ENCODE peak calls at places on chromosomes 2 and 18, in six cellular contexts. E is heart right ventricle, W is suprapubic skin, S is transverse colon, B is fibroblast of lung, D is breast epithelium. Q is an unnamed sample.

GRCh38 chr2:237256845-237257244 is 157.1 kb downstream of the COL6A3 start:
- DNase-seq in B (peak), E (no peak), S (no peak), W (no peak), D (no peak), Q (no peak)

GRCh38 chr2:1744446-1745170 is at the start of gene PXDN:
- DNase-seq in W (peak), D (no peak), E (peak), S (peak), B (peak), Q (peak)

GRCh38 chr2:240432430-240432819 is 3.0 kb upstream of the GPC1 start:
- DNase-seq in B (no peak), S (no peak), D (no peak), E (no peak), W (peak), Q (no peak)

GRCh38 chr2:209316141-209316540 is 107.7 kb upstream of the MAP2 start:
- DNase-seq in E (no peak), B (no peak), W (no peak), S (no peak), D (no peak), Q (no peak)

GRCh38 chr18:48453330-48454063 is 44.3 kb upstream of the ZBTB7C start:
- DNase-seq in E (no peak), B (no peak), W (no peak), D (peak), S (no peak), Q (no peak)

GRCh38 chr2:215966951-215967350 is 46.4 kb downstream of the MREG start:
- DNase-seq in E (no peak), S (no peak), W (no peak), D (no peak), B (no peak), Q (no peak)

GRCh38 chr18:961644-962355 is 57.1 kb downstream of the ADCYAP1 start:
- DNase-seq in S (peak), D (no peak), W (no peak), E (peak), B (peak), Q (no peak)

GRCh38 chr2:7037340-7038333 is 120.4 kb downstream of the RNF144A start:
- DNase-seq in E (no peak), W (no peak), S (peak), B (peak), D (no peak), Q (peak)

GRCh38 chr2:183242937-183243336 is 118.7 kb downstream of the NUP35 start:
- DNase-seq in E (no peak), D (no peak), S (no peak), B (peak), W (no peak), Q (no peak)

GRCh38 chr2:31919499-31919898 is 91.3 kb downstream of the MEMO1 start:
- DNase-seq in B (no peak), E (no peak), S (no peak), D (no peak), W (no peak), Q (no peak)
- TF ChIP-seq CTCF in B (no peak), E (no peak), S (no peak), D (no peak), W (no peak), Q (no peak)

GRCh38 chr2:190094471-190094870 is 31.9 kb upstream of the MSTN start:
- DNase-seq in D (no peak), B (no peak), S (no peak), E (no peak), W (no peak), Q (no peak)

GRCh38 chr2:190093793-190094192 is 31.3 kb upstream of the MSTN start:
- DNase-seq in D (peak), W (peak), B (peak), S (no peak), E (no peak), Q (no peak)

GRCh38 chr2:190084704-190085103 is 22.2 kb upstream of the MSTN start:
- DNase-seq in B (no peak), S (no peak), D (no peak), W (no peak), E (no peak), Q (no peak)

GRCh38 chr2:190090148-190090547 is 27.6 kb upstream of the MSTN start:
- DNase-seq in S (no peak), D (no peak), E (no peak), W (no peak), B (no peak), Q (no peak)

GRCh38 chr2:190088917-190089316 is 26.4 kb upstream of the MSTN start:
- DNase-seq in W (no peak), S (peak), D (no peak), B (peak), E (no peak), Q (no peak)
- H3K27ac ChIP-seq in W (no peak), S (no peak), D (no peak), B (no peak), E (no peak), Q (peak)

GRCh38 chr2:233336541-233336940 is 17.8 kb upstream of the DGKD start:
- DNase-seq in S (peak), B (no peak), E (no peak), W (no peak), D (no peak), Q (no peak)
- TF ChIP-seq CTCF in S (no peak), B (no peak), E (no peak), W (no peak), D (no peak), Q (no peak)

GRCh38 chr2:32851777-32852439 is 94.8 kb upstream of the LTBP1 start:
- DNase-seq in S (no peak), B (no peak), E (no peak), W (no peak), D (no peak), Q (no peak)

GRCh38 chr2:32852821-32853220 is 93.9 kb upstream of the LTBP1 start:
- DNase-seq in S (no peak), B (no peak), E (no peak), W (no peak), D (no peak), Q (no peak)

GRCh38 chr2:32847734-32848133 is 99.0 kb upstream of the LTBP1 start:
- DNase-seq in D (no peak), S (no peak), W (no peak), B (no peak), E (no peak), Q (no peak)

GRCh38 chr2:32844253-32844652 is 102.5 kb upstream of the LTBP1 start:
- DNase-seq in B (no peak), D (no peak), S (no peak), E (no peak), W (no peak), Q (no peak)

GRCh38 chr2:32849456-32850194 is 97.1 kb upstream of the LTBP1 start:
- DNase-seq in S (no peak), W (no peak), B (no peak), D (no peak), E (no peak), Q (no peak)
- H3K27ac ChIP-seq in S (no peak), W (no peak), B (no peak), D (no peak), E (no peak), Q (no peak)

Q was measured in dorsolateral prefrontal cortex.